ENCODE peak calls at places on chromosome 10, in five cellular contexts. S is H9, D is neuronal stem cell, R is trophoblast cell, J is mesenchymal stem cell. M is an unnamed sample.
A peak's percentile ranks its signal among the peaks of the same experiment; 100 is the strongest.

GRCh38 chr10:71234970-71235681 is 22.8 kb downstream of the UNC5B start:
- DNase-seq in D (no peak), J (peak; percentile 92), S (no peak), R (no peak), M (no peak)

GRCh38 chr10:13062813-13063212 is 37.1 kb upstream of the OPTN start:
- DNase-seq in S (no peak), R (no peak), D (no peak), J (no peak), M (no peak)

GRCh38 chr10:70167246-70167645 is 3.1 kb downstream of the SAR1A start:
- DNase-seq in J (no peak), D (no peak), S (no peak), R (peak; percentile 76), M (no peak)

GRCh38 chr10:6398419-6398818 is 181.7 kb downstream of the PRKCQ start:
- DNase-seq in D (no peak), R (no peak), J (no peak), S (no peak), M (no peak)

GRCh38 chr10:89086801-89087513 is 96.4 kb downstream of the FAS start:
- DNase-seq in R (peak; percentile 51), D (no peak), J (peak; percentile 70), S (peak; percentile 72), M (peak; percentile 17)

GRCh38 chr10:87850742-87851205 is 12.6 kb downstream of the KLLN start:
- DNase-seq in S (peak; percentile 80), R (peak; percentile 70), J (peak; percentile 73), D (peak; percentile 41), M (no peak)

GRCh38 chr10:24496066-24496465 is 227.6 kb downstream of the ARHGAP21 start:
- DNase-seq in S (no peak), D (no peak), J (no peak), R (no peak), M (no peak)

GRCh38 chr10:111525696-111526095 is 448.9 kb downstream of the ADRA2A start:
- DNase-seq in D (no peak), S (no peak), R (no peak), J (no peak), M (no peak)

GRCh38 chr10:78655941-78656340 is 412.8 kb upstream of the ZMIZ1 start:
- DNase-seq in R (no peak), J (no peak), D (no peak), S (no peak), M (no peak)

GRCh38 chr10:1522237-1522636 is 215.1 kb downstream of the ADARB2 start:
- DNase-seq in S (no peak), D (no peak), J (no peak), R (no peak), M (peak; percentile 43)

GRCh38 chr10:7968510-7968909 is 86.0 kb upstream of the GATA3 start:
- DNase-seq in R (no peak), J (no peak), S (no peak), D (no peak), M (no peak)

GRCh38 chr10:117240730-117241529 is at the start of gene SLC18A2:
- DNase-seq in J (no peak), D (no peak), S (peak; percentile 62), R (no peak), M (peak; percentile 78)

GRCh38 chr10:115417585-115418265 is 324.6 kb downstream of the ATRNL1 start:
- DNase-seq in J (peak; percentile 70), D (peak; percentile 9), R (peak; percentile 23), S (peak; percentile 77), M (peak; percentile 27)

GRCh38 chr10:75544923-75545322 is 113.5 kb downstream of the LRMDA start:
- DNase-seq in R (no peak), D (no peak), S (no peak), J (no peak), M (no peak)

GRCh38 chr10:101780818-101781654 is 2.2 kb downstream of the NPM3 start:
- DNase-seq in D (peak; percentile 80), S (peak; percentile 80), J (peak; percentile 71), R (peak; percentile 79), M (no peak)

GRCh38 chr10:72099054-72099921 is 10.9 kb upstream of the SPOCK2 start:
- DNase-seq in D (no peak), S (no peak), R (no peak), J (peak; percentile 53), M (no peak)

GRCh38 chr10:43793714-43794113 is 145.0 kb upstream of the ZNF32 start:
- DNase-seq in R (no peak), D (no peak), J (peak; percentile 89), S (no peak), M (no peak)

GRCh38 chr10:103476046-103476768 is 2.8 kb downstream of the CALHM3 start:
- DNase-seq in J (no peak), R (no peak), S (peak; percentile 91), D (no peak), M (peak; percentile 63)

GRCh38 chr10:93678805-93679587 is 23.4 kb downstream of the FRA10AC1 start:
- DNase-seq in R (no peak), D (no peak), J (no peak), S (no peak), M (no peak)

GRCh38 chr10:59960751-59961150 is 54.4 kb upstream of the CCDC6 start:
- DNase-seq in S (no peak), R (peak; percentile 85), J (peak; percentile 78), D (no peak), M (no peak)

GRCh38 chr10:103736763-103737162 is 118.6 kb downstream of the SH3PXD2A start:
- DNase-seq in J (no peak), S (peak; percentile 95), R (peak; percentile 41), D (peak; percentile 38), M (peak; percentile 67)

GRCh38 chr10:96370575-96371157 is 11.9 kb upstream of the OPALIN start:
- DNase-seq in J (peak; percentile 32), D (peak; percentile 58), R (peak; percentile 85), S (peak; percentile 82), M (peak; percentile 43)

GRCh38 chr10:13503745-13504463 is 24.9 kb downstream of the BEND7 start:
- DNase-seq in D (no peak), J (peak; percentile 62), S (no peak), R (no peak), M (no peak)

GRCh38 chr10:130795819-130796218 is 515.7 kb downstream of the TCERG1L start:
- DNase-seq in S (no peak), D (no peak), R (no peak), J (no peak), M (no peak)

GRCh38 chr10:44774676-44775401 is 136.3 kb upstream of the TMEM72 start:
- DNase-seq in S (no peak), J (peak; percentile 4), R (no peak), D (no peak), M (no peak)

GRCh38 chr10:69045441-69046300 is 42.2 kb upstream of the SRGN start:
- DNase-seq in J (peak; percentile 79), S (no peak), D (no peak), R (peak; percentile 46), M (no peak)

GRCh38 chr10:20596911-20597310 is 300.2 kb downstream of the NEBL start:
- DNase-seq in D (peak; percentile 43), R (peak; percentile 44), J (peak; percentile 65), S (no peak), M (no peak)

GRCh38 chr10:90718185-90718584 is 139.7 kb downstream of the HTR7 start:
- DNase-seq in R (no peak), D (no peak), S (no peak), J (no peak), M (no peak)

GRCh38 chr10:99341248-99341647 is 12.1 kb downstream of the CNNM1 start:
- DNase-seq in S (no peak), D (no peak), J (no peak), R (no peak), M (no peak)
- H3K4me2 ChIP-seq in S (no peak overlapping the region), D (no peak overlapping the region), J (no peak overlapping the region), R (no peak overlapping the region), M (no peak overlapping the region)

GRCh38 chr10:104767745-104768144 is 126.7 kb downstream of the SORCS3 start:
- DNase-seq in D (no peak), R (no peak), J (no peak), S (no peak), M (no peak)
- H2BK12ac ChIP-seq in D (no peak overlapping the region), R (no peak overlapping the region), J (no peak overlapping the region), S (no peak overlapping the region), M (no peak overlapping the region)

GRCh38 chr10:15997313-15997712 is 137.0 kb upstream of the MINDY3 start:
- DNase-seq in D (no peak), R (no peak), S (no peak), J (no peak), M (no peak)
- H4K8ac ChIP-seq in D (no peak overlapping the region), R (no peak overlapping the region), S (no peak overlapping the region), J (no peak overlapping the region), M (no peak overlapping the region)

GRCh38 chr10:132417957-132418441 is 21.0 kb downstream of the PWWP2B start:
- DNase-seq in R (peak; percentile 38), S (no peak), J (no peak), D (no peak), M (no peak)
- H3K4me2 ChIP-seq in R (no peak overlapping the region), S (no peak overlapping the region), J (no peak overlapping the region), D (no peak overlapping the region), M (no peak overlapping the region)

GRCh38 chr10:5107860-5108526 is 13.8 kb downstream of the AKR1C3 start:
- DNase-seq in R (no peak), S (no peak), J (no peak), D (no peak), M (no peak)

GRCh38 chr10:5108658-5109416 is 14.6 kb downstream of the AKR1C3 start:
- DNase-seq in J (no peak), R (no peak), S (no peak), D (no peak), M (no peak)

GRCh38 chr10:5103481-5103880 is 9.3 kb downstream of the AKR1C3 start:
- DNase-seq in R (no peak), J (no peak), D (no peak), S (no peak), M (no peak)

DNA sequence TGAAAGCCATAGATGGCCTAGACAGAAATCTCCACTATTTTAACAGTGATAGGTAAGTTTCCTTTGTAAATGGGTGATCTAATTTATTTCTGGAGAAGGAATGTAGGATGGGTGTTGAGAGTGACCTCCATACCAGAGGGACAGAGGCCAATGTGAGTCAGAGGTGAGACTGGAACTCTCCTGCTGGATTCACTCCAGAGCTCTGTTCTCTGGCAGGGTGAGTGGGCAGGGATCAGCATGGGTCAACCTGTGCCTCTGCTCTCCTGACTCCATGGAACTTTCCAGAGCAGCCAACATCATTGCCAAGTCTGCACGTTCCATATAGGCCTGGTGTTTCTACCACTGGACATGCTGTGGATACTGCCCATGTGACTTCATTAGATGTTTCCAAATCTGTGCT is 11.4 kb downstream of the AKR1C3 start:
- DNase-seq in R (no peak), J (no peak), D (no peak), S (no peak), M (no peak)
- H2BK12ac ChIP-seq in R (no peak overlapping the region), J (no peak overlapping the region), D (no peak overlapping the region), S (no peak overlapping the region), M (no peak overlapping the region)

DNA sequence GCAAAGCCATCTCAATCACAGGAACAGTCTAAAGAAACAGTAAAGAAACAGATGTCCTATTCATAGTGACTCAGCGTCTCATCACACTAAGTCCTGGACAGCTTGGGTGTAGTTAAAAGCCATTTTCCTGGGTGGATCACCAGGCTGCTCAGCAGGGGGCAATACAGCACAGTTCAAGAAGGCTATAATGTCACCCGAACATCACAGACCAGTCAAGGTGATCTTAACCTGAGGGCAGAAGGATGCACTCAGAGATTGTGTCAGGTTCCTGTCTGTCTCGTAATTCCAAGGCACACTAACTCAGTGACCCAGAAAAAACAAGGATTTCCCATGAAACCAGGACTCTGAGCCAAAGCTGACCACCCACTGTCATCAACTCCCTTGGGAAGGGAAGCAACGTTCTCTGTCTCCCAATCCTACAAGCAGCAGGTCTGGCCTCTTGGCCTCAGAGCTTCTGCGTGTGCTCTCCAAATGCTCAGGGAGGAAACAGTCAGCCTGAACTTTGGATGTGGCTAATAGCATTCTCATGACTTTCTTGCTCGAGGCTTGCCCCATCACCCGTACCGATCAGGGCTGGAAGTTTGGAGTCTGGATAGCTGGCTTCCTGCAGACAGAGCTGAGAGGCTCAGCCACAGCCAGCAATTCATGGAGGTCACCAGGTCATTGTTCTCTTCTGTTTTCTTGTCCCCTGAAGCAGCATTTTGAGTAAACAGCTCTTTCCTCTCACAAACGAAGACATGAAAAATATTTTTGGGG is 90.4 kb upstream of the FAM171A1 start:
- DNase-seq in R (peak; percentile 83), S (no peak), J (peak; percentile 96), D (no peak), M (no peak)
- H4K8ac ChIP-seq in R (no peak overlapping the region), S (no peak overlapping the region), J (no peak overlapping the region), D (no peak overlapping the region), M (no peak overlapping the region)